ENCODE peak calls at places on chromosomes 12 and 14, in nine cellular contexts. One of them, this sample, is unnamed.

GRCh38 chr14:53793790-53794560 is 162.7 kb downstream of the BMP4 start:
- DNase-seq in kidney glomerular epithelial cell: peak; percentile 29
- DNase-seq in AG04450: no peak
- DNase-seq in AG10803: no peak
- DNase-seq in H4: peak; percentile 21
- DNase-seq in ACHN: no peak
- DNase-seq in NCI-H446 treated with DMSO at 0.1 percent for 48 hours: peak; percentile 73
- DNase-seq in GM13977: no peak
- DNase-seq in activated T-helper 1 cell treated with anti-CD3 and anti-CD28 coated beads, Interleukin-12 subunit alpha, Interleukin-12 subunit beta, Interleukin-2, Interleukin-4 antibody, amounts not matched to agents 30 ng/mL and 10 ng/mL and 1 ng/mL, durations not matched to agents 14 hours and 24 hours and 36 hours: no peak
- DNase-seq in this sample: peak; percentile 64

GRCh38 chr12:79326225-79326624 is 364.5 kb downstream of the PAWR start:
- DNase-seq in kidney glomerular epithelial cell: no peak
- DNase-seq in AG04450: no peak
- DNase-seq in AG10803: no peak
- DNase-seq in H4: no peak
- DNase-seq in ACHN: no peak
- DNase-seq in NCI-H446 treated with DMSO at 0.1 percent for 48 hours: peak; percentile 76
- DNase-seq in GM13977: no peak
- DNase-seq in activated T-helper 1 cell treated with anti-CD3 and anti-CD28 coated beads, Interleukin-12 subunit alpha, Interleukin-12 subunit beta, Interleukin-2, Interleukin-4 antibody, amounts not matched to agents 30 ng/mL and 10 ng/mL and 1 ng/mL, durations not matched to agents 14 hours and 24 hours and 36 hours: no peak
- DNase-seq in this sample: no peak

GRCh38 chr12:104772336-104772735 is 185.8 kb downstream of the SLC41A2 start:
- DNase-seq in kidney glomerular epithelial cell: no peak
- DNase-seq in AG04450: no peak
- DNase-seq in AG10803: no peak
- DNase-seq in H4: no peak
- DNase-seq in ACHN: no peak
- DNase-seq in NCI-H446 treated with DMSO at 0.1 percent for 48 hours: no peak
- DNase-seq in GM13977: no peak
- DNase-seq in activated T-helper 1 cell treated with anti-CD3 and anti-CD28 coated beads, Interleukin-12 subunit alpha, Interleukin-12 subunit beta, Interleukin-2, Interleukin-4 antibody, amounts not matched to agents 30 ng/mL and 10 ng/mL and 1 ng/mL, durations not matched to agents 14 hours and 24 hours and 36 hours: no peak
- DNase-seq in this sample: no peak

GRCh38 chr12:8471093-8471492 is 15.3 kb downstream of the CLEC6A start:
- DNase-seq in kidney glomerular epithelial cell: no peak
- DNase-seq in AG04450: no peak
- DNase-seq in AG10803: no peak
- DNase-seq in H4: no peak
- DNase-seq in ACHN: no peak
- DNase-seq in NCI-H446 treated with DMSO at 0.1 percent for 48 hours: no peak
- DNase-seq in GM13977: no peak
- DNase-seq in activated T-helper 1 cell treated with anti-CD3 and anti-CD28 coated beads, Interleukin-12 subunit alpha, Interleukin-12 subunit beta, Interleukin-2, Interleukin-4 antibody, amounts not matched to agents 30 ng/mL and 10 ng/mL and 1 ng/mL, durations not matched to agents 14 hours and 24 hours and 36 hours: no peak
- DNase-seq in this sample: no peak

GRCh38 chr12:39613525-39613924 is 6.1 kb downstream of the ABCD2 start:
- DNase-seq in kidney glomerular epithelial cell: no peak
- DNase-seq in AG04450: no peak
- DNase-seq in AG10803: no peak
- DNase-seq in H4: no peak
- DNase-seq in ACHN: no peak
- DNase-seq in NCI-H446 treated with DMSO at 0.1 percent for 48 hours: no peak
- DNase-seq in GM13977: no peak
- DNase-seq in activated T-helper 1 cell treated with anti-CD3 and anti-CD28 coated beads, Interleukin-12 subunit alpha, Interleukin-12 subunit beta, Interleukin-2, Interleukin-4 antibody, amounts not matched to agents 30 ng/mL and 10 ng/mL and 1 ng/mL, durations not matched to agents 14 hours and 24 hours and 36 hours: no peak
- DNase-seq in this sample: no peak

GRCh38 chr14:96681826-96682225 is 115.4 kb upstream of the VRK1 start:
- DNase-seq in kidney glomerular epithelial cell: no peak
- DNase-seq in AG04450: no peak
- DNase-seq in AG10803: peak; percentile 24
- DNase-seq in H4: no peak
- DNase-seq in ACHN: no peak
- DNase-seq in NCI-H446 treated with DMSO at 0.1 percent for 48 hours: no peak
- DNase-seq in GM13977: no peak
- DNase-seq in activated T-helper 1 cell treated with anti-CD3 and anti-CD28 coated beads, Interleukin-12 subunit alpha, Interleukin-12 subunit beta, Interleukin-2, Interleukin-4 antibody, amounts not matched to agents 30 ng/mL and 10 ng/mL and 1 ng/mL, durations not matched to agents 14 hours and 24 hours and 36 hours: no peak
- DNase-seq in this sample: peak; percentile 15

GRCh38 chr14:103067231-103067954 is 10.0 kb upstream of the CDC42BPB start:
- DNase-seq in kidney glomerular epithelial cell: peak; percentile 78
- DNase-seq in AG04450: no peak
- DNase-seq in AG10803: peak; percentile 81
- DNase-seq in H4: no peak
- DNase-seq in ACHN: peak; percentile 47
- DNase-seq in NCI-H446 treated with DMSO at 0.1 percent for 48 hours: no peak
- DNase-seq in GM13977: no peak
- DNase-seq in activated T-helper 1 cell treated with anti-CD3 and anti-CD28 coated beads, Interleukin-12 subunit alpha, Interleukin-12 subunit beta, Interleukin-2, Interleukin-4 antibody, amounts not matched to agents 30 ng/mL and 10 ng/mL and 1 ng/mL, durations not matched to agents 14 hours and 24 hours and 36 hours: no peak
- DNase-seq in this sample: peak; percentile 48

GRCh38 chr12:43241971-43242370 is 310.0 kb downstream of the ADAMTS20 start:
- DNase-seq in kidney glomerular epithelial cell: no peak
- DNase-seq in AG04450: peak; percentile 8
- DNase-seq in AG10803: peak; percentile 9
- DNase-seq in H4: no peak
- DNase-seq in ACHN: no peak
- DNase-seq in NCI-H446 treated with DMSO at 0.1 percent for 48 hours: no peak
- DNase-seq in GM13977: no peak
- DNase-seq in activated T-helper 1 cell treated with anti-CD3 and anti-CD28 coated beads, Interleukin-12 subunit alpha, Interleukin-12 subunit beta, Interleukin-2, Interleukin-4 antibody, amounts not matched to agents 30 ng/mL and 10 ng/mL and 1 ng/mL, durations not matched to agents 14 hours and 24 hours and 36 hours: no peak
- DNase-seq in this sample: peak; percentile 2

GRCh38 chr12:113912761-113913295 is 53.3 kb downstream of the RBM19 start:
- DNase-seq in kidney glomerular epithelial cell: peak; percentile 43
- DNase-seq in AG04450: peak; percentile 51
- DNase-seq in AG10803: peak; percentile 65
- DNase-seq in H4: peak; percentile 53
- DNase-seq in ACHN: peak; percentile 80
- DNase-seq in NCI-H446 treated with DMSO at 0.1 percent for 48 hours: peak; percentile 10
- DNase-seq in GM13977: peak; percentile 74
- DNase-seq in activated T-helper 1 cell treated with anti-CD3 and anti-CD28 coated beads, Interleukin-12 subunit alpha, Interleukin-12 subunit beta, Interleukin-2, Interleukin-4 antibody, amounts not matched to agents 30 ng/mL and 10 ng/mL and 1 ng/mL, durations not matched to agents 14 hours and 24 hours and 36 hours: peak; percentile 15
- DNase-seq in this sample: peak; percentile 46

GRCh38 chr12:45725631-45726593 is 3.6 kb upstream of the ARID2 start:
- DNase-seq in kidney glomerular epithelial cell: peak; percentile 77
- DNase-seq in AG04450: no peak
- DNase-seq in AG10803: peak; percentile 31
- DNase-seq in H4: peak; percentile 40
- DNase-seq in ACHN: peak; percentile 77
- DNase-seq in NCI-H446 treated with DMSO at 0.1 percent for 48 hours: peak; percentile 19
- DNase-seq in GM13977: peak; percentile 40
- DNase-seq in activated T-helper 1 cell treated with anti-CD3 and anti-CD28 coated beads, Interleukin-12 subunit alpha, Interleukin-12 subunit beta, Interleukin-2, Interleukin-4 antibody, amounts not matched to agents 30 ng/mL and 10 ng/mL and 1 ng/mL, durations not matched to agents 14 hours and 24 hours and 36 hours: peak; percentile 3
- DNase-seq in this sample: peak; percentile 54

GRCh38 chr14:90820958-90821357 is 4.7 kb upstream of the TTC7B start:
- DNase-seq in kidney glomerular epithelial cell: no peak
- DNase-seq in AG04450: no peak
- DNase-seq in AG10803: peak; percentile 29
- DNase-seq in H4: peak; percentile 79
- DNase-seq in ACHN: peak; percentile 66
- DNase-seq in NCI-H446 treated with DMSO at 0.1 percent for 48 hours: peak; percentile 19
- DNase-seq in GM13977: peak; percentile 74
- DNase-seq in activated T-helper 1 cell treated with anti-CD3 and anti-CD28 coated beads, Interleukin-12 subunit alpha, Interleukin-12 subunit beta, Interleukin-2, Interleukin-4 antibody, amounts not matched to agents 30 ng/mL and 10 ng/mL and 1 ng/mL, durations not matched to agents 14 hours and 24 hours and 36 hours: peak; percentile 51
- DNase-seq in this sample: peak; percentile 77

GRCh38 chr14:61418749-61419148 is 97.4 kb downstream of the PRKCH start:
- DNase-seq in kidney glomerular epithelial cell: no peak
- DNase-seq in AG04450: no peak
- DNase-seq in AG10803: no peak
- DNase-seq in H4: no peak
- DNase-seq in ACHN: no peak
- DNase-seq in NCI-H446 treated with DMSO at 0.1 percent for 48 hours: no peak
- DNase-seq in GM13977: no peak
- DNase-seq in activated T-helper 1 cell treated with anti-CD3 and anti-CD28 coated beads, Interleukin-12 subunit alpha, Interleukin-12 subunit beta, Interleukin-2, Interleukin-4 antibody, amounts not matched to agents 30 ng/mL and 10 ng/mL and 1 ng/mL, durations not matched to agents 14 hours and 24 hours and 36 hours: no peak
- DNase-seq in this sample: peak; percentile 25